ENCODE peak calls at places on chromosomes 4 and X, in seven cellular contexts. J is hepatocyte, E is AG10803, B is Peyer's patch, F is psoas muscle, A is type B pancreatic cell, T is colonic mucosa. M is an unnamed sample.

GRCh38 chr4:177879851-177880250 is 437.6 kb upstream of the AGA start:
- DNase-seq in J (no peak), E (no peak), B (no peak), F (no peak), A (no peak), T (no peak), M (no peak)

GRCh38 chr4:53057679-53058078 is 195.6 kb downstream of the RASL11B start:
- DNase-seq in J (no peak), E (no peak), B (no peak), F (no peak), A (no peak), T (no peak), M (no peak)

GRCh38 chrX:70762285-70762684 is 146.2 kb downstream of the TEX11 start:
- DNase-seq in J (peak; percentile 4), E (no peak), B (no peak), F (no peak), A (no peak), T (no peak), M (no peak)

GRCh38 chr4:26325191-26325590 is 4.4 kb downstream of the RBPJ start:
- DNase-seq in J (peak; percentile 34), E (peak; percentile 59), B (no peak), F (no peak), A (no peak), T (no peak), M (no peak)

GRCh38 chr4:142960134-142960533 is 114.0 kb upstream of the INPP4B start:
- DNase-seq in J (peak; percentile 21), E (no peak), B (no peak), F (no peak), A (no peak), T (no peak), M (no peak)

GRCh38 chr4:136036744-136037143 is 1495.5 kb downstream of the PCDH18 start:
- DNase-seq in J (peak; percentile 10), E (no peak), B (no peak), F (no peak), A (no peak), T (no peak), M (no peak)

GRCh38 chrX:103052625-103053024 is 11.3 kb downstream of the BEX1 start:
- DNase-seq in J (no peak), E (no peak), B (no peak), F (no peak), A (no peak), T (no peak), M (no peak)

GRCh38 chr4:107719211-107719926 is 665 bp downstream of the PAPSS1 start:
- DNase-seq in J (no peak), E (peak; percentile 26), B (no peak), F (peak; percentile 16), A (no peak), T (no peak), M (no peak)

GRCh38 chr4:1048781-1049590 is 37.6 kb downstream of the FGFRL1 start:
- DNase-seq in J (no peak), E (no peak), B (peak; percentile 37), F (no peak), A (no peak), T (no peak), M (no peak)

GRCh38 chrX:153411255-153411987 is at the start of gene ZFP92:
- DNase-seq in J (peak; percentile 27), E (peak; percentile 2), B (no peak), F (peak; percentile 49), A (no peak), T (no peak), M (no peak)

GRCh38 chr4:161929966-161930365 is 233.8 kb downstream of the FSTL5 start:
- DNase-seq in J (no peak), E (peak; percentile 31), B (no peak), F (no peak), A (no peak), T (no peak), M (no peak)

GRCh38 chr4:117755438-117755837 is 278.8 kb upstream of the NDST3 start:
- DNase-seq in J (no peak), E (no peak), B (no peak), F (no peak), A (no peak), T (no peak), M (no peak)

GRCh38 chrX:15977644-15978043 is 123.0 kb upstream of the AP1S2 start:
- DNase-seq in J (no peak), E (no peak), B (no peak), F (no peak), A (no peak), T (no peak), M (no peak)

GRCh38 chr4:80471701-80472100 is 136.2 kb downstream of the CFAP299 start:
- DNase-seq in J (peak; percentile 58), E (peak; percentile 16), B (peak; percentile 58), F (no peak), A (no peak), T (peak; percentile 60), M (peak; percentile 20)

GRCh38 chrX:48597353-48598264 is at the start of gene WDR13:
- DNase-seq in J (peak; percentile 92), E (peak; percentile 94), B (peak; percentile 90), F (peak; percentile 92), A (peak; percentile 92), T (peak; percentile 94), M (peak; percentile 90)

GRCh38 chr4:173318648-173319211 is 15.4 kb downstream of the HMGB2 start:
- DNase-seq in J (peak; percentile 26), E (peak; percentile 60), B (no peak), F (no peak), A (no peak), T (no peak), M (no peak)

GRCh38 chr4:126047114-126047513 is 732.4 kb downstream of the FAT4 start:
- DNase-seq in J (no peak), E (no peak), B (no peak), F (no peak), A (no peak), T (no peak), M (no peak)

GRCh38 chr4:126057371-126057770 is 742.6 kb downstream of the FAT4 start:
- DNase-seq in J (no peak), E (no peak), B (no peak), F (no peak), A (no peak), T (no peak), M (no peak)

GRCh38 chr4:126046081-126046614 is 731.4 kb downstream of the FAT4 start:
- DNase-seq in J (no peak), E (no peak), B (no peak), F (no peak), A (no peak), T (no peak), M (no peak)

DNA sequence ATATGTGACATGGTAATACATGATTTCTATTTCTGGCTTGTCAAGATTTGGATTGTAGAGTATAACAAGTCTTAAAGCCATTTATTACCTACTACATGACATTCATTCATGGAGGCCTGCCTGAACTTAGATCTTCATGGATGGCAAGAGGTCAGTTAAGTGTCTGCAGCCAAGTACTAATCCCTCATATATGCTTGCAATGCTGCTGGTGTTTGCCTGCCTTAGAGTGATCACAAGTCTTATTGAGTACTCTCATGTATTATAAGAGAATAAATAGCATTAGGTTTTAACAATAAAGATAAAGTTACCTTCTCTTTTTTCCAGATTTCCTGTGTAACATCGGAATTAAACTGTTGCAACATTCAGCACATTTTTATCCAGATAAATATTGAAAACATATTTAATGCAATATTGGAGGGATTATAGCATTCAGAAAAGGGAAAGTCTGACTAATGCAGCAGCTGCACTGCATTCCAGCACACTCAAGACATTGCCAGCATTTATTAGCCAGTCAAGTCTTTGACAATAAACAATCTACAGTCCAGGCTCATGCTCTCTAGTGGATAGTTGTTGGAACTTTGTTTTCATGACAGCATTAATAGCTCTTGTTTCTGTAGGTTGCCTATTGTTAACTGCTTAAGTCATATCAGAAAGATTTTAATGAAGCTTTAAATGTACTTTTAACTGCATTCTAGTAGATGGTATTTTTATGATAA is 737.1 kb downstream of the FAT4 start:
- DNase-seq in J (peak; percentile 54), E (peak; percentile 86), B (no peak), F (no peak), A (no peak), T (no peak), M (no peak)
- TF ChIP-seq CTCF in J (peak; percentile 45), E (peak; percentile 67), B (no peak), F (no peak), A (peak; percentile 49), T (no peak), M (no peak)

GRCh38 chrX:41921492-41922124 is 1.7 kb downstream of the CASK start:
- DNase-seq in J (no peak), E (peak; percentile 71), B (no peak), F (no peak), A (no peak), T (no peak), M (no peak)

GRCh38 chrX:41922125-41922521 is 1.2 kb downstream of the CASK start:
- DNase-seq in J (no peak), E (peak; percentile 17), B (no peak), F (no peak), A (no peak), T (peak; percentile 27), M (no peak)

GRCh38 chrX:41923925-41924693 is 755 bp upstream of the CASK start:
- DNase-seq in J (peak; percentile 59), E (peak; percentile 20), B (peak; percentile 49), F (no peak), A (no peak), T (peak; percentile 55), M (no peak)

GRCh38 chrX:41923257-41923924 is at the start of gene CASK:
- DNase-seq in J (peak; percentile 96), E (peak; percentile 90), B (peak; percentile 94), F (peak; percentile 93), A (peak; percentile 94), T (peak; percentile 92), M (peak; percentile 94)

DNA sequence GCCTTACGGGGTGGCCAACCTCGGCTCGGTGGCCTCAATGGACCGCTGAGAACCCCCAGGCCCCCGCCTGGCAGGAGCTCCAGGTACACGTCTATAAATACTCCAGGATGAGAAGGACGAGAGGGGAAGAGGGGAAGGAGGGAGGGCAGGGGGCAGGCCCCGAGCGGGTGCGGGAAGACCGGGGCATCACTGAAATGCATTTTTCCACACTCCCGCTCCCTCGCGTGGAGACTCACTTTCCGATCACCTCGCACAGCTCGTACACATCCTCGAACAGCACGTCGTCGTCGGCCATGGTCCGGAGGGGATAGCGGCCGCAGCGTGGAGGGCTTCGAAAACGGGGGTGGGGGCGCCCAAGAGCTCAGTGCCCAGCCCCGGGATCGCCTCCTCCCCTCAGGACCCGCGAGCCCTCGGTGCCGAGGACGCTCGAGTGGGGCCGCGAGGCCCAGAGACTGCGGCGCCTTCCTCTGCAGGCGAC is 621 bp downstream of the CASK start:
- DNase-seq in J (peak; percentile 57), E (peak; percentile 5), B (peak; percentile 57), F (peak; percentile 25), A (peak; percentile 71), T (peak; percentile 29), M (peak; percentile 68)
- TF ChIP-seq CTCF in J (peak; percentile 15), E (peak; percentile 1), B (no peak), F (no peak), A (peak; percentile 17), T (no peak), M (no peak)

DNA sequence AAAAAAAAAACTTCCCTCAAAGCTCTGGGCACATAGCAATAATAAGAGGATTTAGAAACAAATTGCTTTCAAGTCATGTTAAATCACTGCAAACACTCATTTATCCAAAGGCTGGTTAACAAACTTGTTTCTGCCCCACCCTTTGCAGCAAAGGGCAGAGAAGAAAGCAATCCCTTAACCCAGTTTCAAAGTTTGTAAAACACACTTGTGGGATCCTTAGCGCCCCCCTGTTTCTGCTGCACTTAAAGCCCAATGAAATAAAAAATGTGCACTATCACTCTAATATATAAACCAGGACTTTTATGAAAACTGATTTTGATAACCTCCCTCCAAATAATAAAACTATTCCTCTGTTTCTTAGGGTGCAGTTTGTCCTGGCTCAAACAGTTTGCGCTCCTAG is 3.3 kb upstream of the PCDH10 start:
- DNase-seq in J (no peak), E (no peak), B (no peak), F (no peak), A (no peak), T (no peak), M (no peak)
- TF ChIP-seq CTCF in J (no peak), E (no peak), B (no peak), F (no peak), A (no peak), T (no peak), M (no peak)

GRCh38 chrX:106999002-106999975 is 723 bp downstream of the MORC4 start:
- DNase-seq in J (peak; percentile 72), E (peak; percentile 51), B (peak; percentile 59), F (peak; percentile 43), A (no peak), T (peak; percentile 65), M (peak; percentile 32)
- TF ChIP-seq CTCF in J (peak; percentile 38), E (peak; percentile 60), B (peak; percentile 28), F (peak; percentile 51), A (peak; percentile 59), T (peak; percentile 24), M (no peak)